ENCODE peak calls at places on chromosomes 2 and 18, in six cellular contexts. D, V, R, O, E and N are unnamed samples.
A peak's percentile ranks its signal among the peaks of the same experiment; 100 is the strongest.

GRCh38 chr2:109494842-109495241 is 118.9 kb downstream of the SEPTIN10 start:
- DNase-seq in O (no peak), E (no peak), R (no peak), V (no peak), D (no peak), N (peak; percentile 15)

GRCh38 chr2:46704593-46704992 is 211.0 kb downstream of the MCFD2 start:
- DNase-seq in D (no peak), E (no peak), R (no peak), O (no peak), V (no peak), N (no peak)

GRCh38 chr2:172736419-172737174 is 952 bp downstream of the RAPGEF4 start:
- DNase-seq in O (no peak), V (peak; percentile 4), E (no peak), R (no peak), D (no peak), N (no peak)

GRCh38 chr2:45879406-45879805 is 227.9 kb downstream of the PRKCE start:
- DNase-seq in E (no peak), D (no peak), R (no peak), V (no peak), O (no peak), N (no peak)

GRCh38 chr18:55018602-55019001 is 59.3 kb upstream of the CCDC68 start:
- DNase-seq in O (peak; percentile 73), V (no peak), D (no peak), R (no peak), E (peak; percentile 64), N (peak; percentile 47)

GRCh38 chr2:8574196-8575010 is 107.5 kb upstream of the ID2 start:
- DNase-seq in D (no peak), E (no peak), V (no peak), R (no peak), O (peak; percentile 15), N (peak; percentile 19)

GRCh38 chr18:68660355-68661183 is 54.3 kb downstream of the TMX3 start:
- DNase-seq in D (peak; percentile 12), O (peak; percentile 65), E (peak; percentile 69), V (no peak), R (peak; percentile 31), N (peak; percentile 73)

GRCh38 chr2:65397122-65397521 is 35.3 kb downstream of the SPRED2 start:
- DNase-seq in O (peak; percentile 41), V (peak; percentile 36), E (peak; percentile 16), D (no peak), R (no peak), N (peak; percentile 62)

GRCh38 chr18:69727912-69728572 is 219.6 kb downstream of the CD226 start:
- DNase-seq in E (no peak), R (no peak), V (no peak), O (no peak), D (no peak), N (no peak)

GRCh38 chr2:70861774-70862644 is 26.4 kb upstream of the CD207 start:
- DNase-seq in V (peak; percentile 84), D (no peak), R (peak; percentile 49), O (peak; percentile 79), E (peak; percentile 72), N (peak; percentile 83)

GRCh38 chr2:205700331-205701132 is 18.2 kb downstream of the NRP2 start:
- DNase-seq in E (peak; percentile 84), R (no peak), V (peak; percentile 49), D (no peak), O (peak; percentile 95), N (peak; percentile 92)

GRCh38 chr2:105449083-105449482 is 50.2 kb upstream of the FHL2 start:
- DNase-seq in V (no peak), E (no peak), D (no peak), O (no peak), R (no peak), N (no peak)

GRCh38 chr2:241355983-241356870 is at the start of gene FARP2:
- DNase-seq in R (peak; percentile 98), V (peak; percentile 98), O (peak; percentile 99), D (peak; percentile 89), E (peak; percentile 98), N (peak; percentile 98)

GRCh38 chr2:145100301-145100700 is 580.4 kb upstream of the ZEB2 start:
- DNase-seq in D (no peak), E (no peak), R (no peak), V (no peak), O (no peak), N (no peak)

GRCh38 chr2:189639003-189639609 is 22.2 kb upstream of the ASNSD1 start:
- DNase-seq in R (no peak), V (no peak), O (no peak), E (no peak), D (no peak), N (peak; percentile 5)

GRCh38 chr2:181904022-181904632 is 12.6 kb downstream of the ITPRID2 start:
- DNase-seq in O (peak; percentile 48), R (peak; percentile 21), E (peak; percentile 25), D (no peak), V (no peak), N (peak; percentile 44)

GRCh38 chr2:216632321-216632951 is 784 bp upstream of the IGFBP2 start:
- DNase-seq in D (no peak), O (no peak), E (no peak), R (no peak), V (no peak), N (no peak)

GRCh38 chr18:3525870-3526420 is 76.0 kb downstream of the TGIF1 start:
- DNase-seq in V (peak; percentile 56), R (peak; percentile 73), D (no peak), O (no peak), E (no peak), N (no peak)

GRCh38 chr2:26942543-26943295 is 27.7 kb upstream of the MAPRE3 start:
- DNase-seq in O (peak; percentile 59), R (peak; percentile 53), V (peak; percentile 75), D (no peak), E (peak; percentile 41), N (peak; percentile 64)

GRCh38 chr2:67797801-67798535 is 264.8 kb downstream of the C1D start:
- DNase-seq in O (peak; percentile 68), R (no peak), D (peak; percentile 57), E (peak; percentile 49), V (no peak), N (peak; percentile 46)

GRCh38 chr2:233477548-233478433 is 88.8 kb downstream of the USP40 start:
- DNase-seq in V (no peak), O (no peak), R (no peak), E (no peak), D (no peak), N (no peak)

GRCh38 chr2:64913357-64913869 is 75.8 kb upstream of the SLC1A4 start:
- DNase-seq in V (peak; percentile 14), O (peak; percentile 7), E (no peak), R (peak; percentile 9), D (no peak), N (no peak)

GRCh38 chr2:120938132-120938771 is 202.6 kb downstream of the GLI2 start:
- DNase-seq in E (no peak), R (no peak), V (no peak), O (no peak), D (no peak), N (peak; percentile 48)

GRCh38 chr2:143354050-143354449 is 224.8 kb downstream of the ARHGAP15 start:
- DNase-seq in O (no peak), E (no peak), V (no peak), R (no peak), D (no peak), N (no peak)

GRCh38 chr2:54858021-54858681 is 134.7 kb downstream of the EML6 start:
- DNase-seq in O (peak; percentile 45), D (no peak), V (no peak), E (peak; percentile 31), R (no peak), N (peak; percentile 78)

GRCh38 chr2:68980956-68981355 is 6.5 kb downstream of the GKN1 start:
- DNase-seq in V (no peak), E (no peak), D (no peak), R (no peak), O (no peak), N (no peak)

GRCh38 chr2:19496646-19497045 is 138.2 kb upstream of the OSR1 start:
- DNase-seq in R (no peak), D (no peak), V (no peak), O (no peak), E (no peak), N (no peak)